ENCODE peak calls at places on chromosome 3, in four cellular contexts. M, X, W and R are unnamed samples.

GRCh38 chr3:159322322-159322939 is 520.6 kb downstream of the MFSD1 start:
- DNase-seq in X (peak; percentile 52), M (peak; percentile 53), W (peak; percentile 62), R (no peak)

GRCh38 chr3:155785662-155786295 is 20.3 kb downstream of the C3orf33 start:
- DNase-seq in W (no peak), X (no peak), M (no peak), R (no peak)

GRCh38 chr3:9687514-9687913 is 16.1 kb upstream of the CPNE9 start:
- DNase-seq in M (no peak), X (no peak), W (no peak), R (no peak)

GRCh38 chr3:9397911-9398714 is 698 bp downstream of the SETD5 start:
- DNase-seq in M (peak; percentile 70), X (peak; percentile 52), W (peak; percentile 50), R (peak; percentile 26)

GRCh38 chr3:97882975-97883598 is 61.3 kb downstream of the CRYBG3 start:
- DNase-seq in W (no peak), M (no peak), X (peak; percentile 60), R (no peak)

GRCh38 chr3:133894334-133895207 is 1.1 kb downstream of the RAB6B start:
- DNase-seq in W (no peak), X (no peak), M (no peak), R (no peak)

GRCh38 chr3:112646623-112647022 is 5.7 kb upstream of the CCDC80 start:
- DNase-seq in X (no peak), M (no peak), W (no peak), R (no peak)

GRCh38 chr3:186544281-186544680 is at the start of gene CRYGS:
- DNase-seq in M (no peak), W (no peak), X (no peak), R (no peak)

GRCh38 chr3:168877899-168878298 is 782.2 kb upstream of the GOLIM4 start:
- DNase-seq in X (no peak), M (no peak), W (no peak), R (no peak)

GRCh38 chr3:123272547-123272946 is 70.8 kb downstream of the SEC22A start:
- DNase-seq in M (no peak), W (no peak), X (peak; percentile 21), R (no peak)

GRCh38 chr3:46881819-46882376 is 4.4 kb downstream of the PTH1R start:
- DNase-seq in X (peak; percentile 28), M (no peak), W (peak; percentile 63), R (no peak)

GRCh38 chr3:126125781-126126251 is 41.9 kb upstream of the SLC41A3 start:
- DNase-seq in X (no peak), M (peak; percentile 16), W (no peak), R (no peak)

GRCh38 chr3:13145131-13145825 is 72.0 kb upstream of the IQSEC1 start:
- DNase-seq in X (no peak), W (no peak), M (no peak), R (no peak)

GRCh38 chr3:85589145-85589544 is 630.4 kb downstream of the CADM2 start:
- DNase-seq in M (no peak), X (peak; percentile 89), W (no peak), R (no peak)